ENCODE peak calls at places on chromosomes 6 and 20, in nine cellular contexts. A is MV-4-11, H is AG04449, M is IMR-90, U is activated T-helper 1 cell treated with Interleukin-2 at 50 U/mL for 16 hours, S is ELF-1, O is left colon, L is RWPE1, P is iPS-NIHi11. B is an unnamed sample.

GRCh38 chr6:33427585-33428218 is 7.8 kb downstream of the SYNGAP1 start:
- DNase-seq in U (peak; percentile 54), S (peak; percentile 24), P (peak; percentile 64), L (peak; percentile 38), A (peak; percentile 23), M (no peak), H (no peak), O (peak; percentile 79), B (no peak)

GRCh38 chr6:137002505-137002904 is 42.3 kb downstream of the IL20RA start:
- DNase-seq in S (no peak), P (no peak), A (no peak), U (no peak), H (no peak), M (no peak), L (no peak), O (no peak), B (no peak)

GRCh38 chr20:50322703-50323131 is 132.1 kb downstream of the CEBPB start:
- DNase-seq in O (no peak), P (no peak), U (no peak), A (no peak), H (no peak), L (no peak), M (no peak), S (no peak), B (no peak)

GRCh38 chr6:24903681-24904080 is 32.1 kb downstream of the RIPOR2 start:
- DNase-seq in O (no peak), U (no peak), M (no peak), S (no peak), L (no peak), A (no peak), H (no peak), P (no peak), B (no peak)

GRCh38 chr6:36886948-36887347 is 1.2 kb downstream of the C6orf89 start:
- DNase-seq in A (no peak), U (no peak), O (no peak), S (no peak), H (no peak), L (no peak), M (no peak), P (no peak), B (no peak)

GRCh38 chr20:57442160-57442887 is 51.1 kb downstream of the RBM38 start:
- DNase-seq in A (no peak), U (no peak), H (no peak), M (no peak), L (no peak), S (no peak), P (no peak), O (no peak), B (no peak)

GRCh38 chr20:43183526-43183925 is 6.2 kb downstream of the PTPRT start:
- DNase-seq in H (no peak), P (no peak), M (no peak), A (no peak), O (no peak), U (no peak), S (no peak), L (no peak), B (no peak)

GRCh38 chr20:63536241-63536977 is 767 bp downstream of the PTK6 start:
- DNase-seq in L (peak; percentile 95), P (no peak), M (peak; percentile 29), S (no peak), O (peak; percentile 61), A (peak; percentile 54), H (no peak), U (no peak), B (no peak)

GRCh38 chr6:111761783-111762312 is 111.4 kb downstream of the FYN start:
- DNase-seq in M (peak; percentile 19), S (no peak), A (peak; percentile 72), O (no peak), U (no peak), P (no peak), H (no peak), L (no peak), B (no peak)

GRCh38 chr20:29497261-29497671 is 1760.2 kb upstream of the DEFB115 start:
- DNase-seq in S (peak; percentile 86), P (peak; percentile 8), M (no peak), L (no peak), U (no peak), O (peak; percentile 8), H (no peak), A (no peak), B (no peak)

GRCh38 chr6:109804020-109804419 is 112.9 kb downstream of the FIG4 start:
- DNase-seq in S (no peak), O (no peak), P (no peak), M (peak; percentile 18), H (no peak), U (no peak), L (no peak), A (no peak), B (no peak)

GRCh38 chr6:98467902-98468301 is 366.5 kb upstream of the POU3F2 start:
- DNase-seq in S (no peak), L (no peak), U (no peak), O (no peak), A (no peak), H (no peak), P (no peak), M (no peak), B (no peak)

GRCh38 chr6:97626586-97627441 is 343.8 kb upstream of the MMS22L start:
- DNase-seq in L (no peak), H (no peak), O (peak; percentile 3), P (no peak), S (no peak), A (no peak), U (no peak), M (peak; percentile 3), B (no peak)

GRCh38 chr20:33773412-33774089 is 37.6 kb upstream of the CHMP4B start:
- DNase-seq in A (peak; percentile 85), P (no peak), O (no peak), L (no peak), M (no peak), H (no peak), U (no peak), S (no peak), B (no peak)

GRCh38 chr20:21618697-21619421 is 86.6 kb upstream of the PAX1 start:
- DNase-seq in M (no peak), H (no peak), P (no peak), S (no peak), L (no peak), O (no peak), U (no peak), A (peak; percentile 18), B (no peak)

B was measured in GF-D8.